ENCODE peak calls at places on chromosomes 12 and 14, in eight cellular contexts. One of them, this sample, is unnamed.
A peak's percentile ranks its signal among the peaks of the same experiment; 100 is the strongest.

GRCh38 chr12:68479261-68479581 is 131.5 kb upstream of the RAP1B start:
- DNase-seq in thyroid gland: peak; percentile 72
- DNase-seq in body of pancreas: no peak
- DNase-seq in uterus: no peak
- DNase-seq in adrenal gland: no peak
- DNase-seq in Peyer's patch: no peak
- DNase-seq in A549: no peak
- DNase-seq in tibial nerve: no peak
- DNase-seq in this sample: no peak

GRCh38 chr14:66724996-66725395 is 217.0 kb downstream of the GPHN start:
- DNase-seq in tibial nerve: no peak
- DNase-seq in body of pancreas: no peak
- DNase-seq in A549: no peak
- DNase-seq in uterus: no peak
- DNase-seq in Peyer's patch: no peak
- DNase-seq in thyroid gland: no peak
- DNase-seq in adrenal gland: no peak
- DNase-seq in this sample: no peak

GRCh38 chr12:126353604-126354003 is 1288.4 kb downstream of the AACS start:
- DNase-seq in A549: no peak
- DNase-seq in tibial nerve: no peak
- DNase-seq in uterus: no peak
- DNase-seq in thyroid gland: no peak
- DNase-seq in body of pancreas: no peak
- DNase-seq in adrenal gland: no peak
- DNase-seq in Peyer's patch: no peak
- DNase-seq in this sample: no peak

GRCh38 chr12:57456737-57457490 is 1.8 kb downstream of the INHBE start:
- DNase-seq in A549: no peak
- DNase-seq in body of pancreas: no peak
- DNase-seq in thyroid gland: no peak
- DNase-seq in tibial nerve: no peak
- DNase-seq in uterus: no peak
- DNase-seq in Peyer's patch: no peak
- DNase-seq in adrenal gland: no peak
- DNase-seq in this sample: no peak

GRCh38 chr12:22101749-22102243 is 55.8 kb downstream of the CMAS start:
- DNase-seq in thyroid gland: no peak
- DNase-seq in tibial nerve: peak; percentile 17
- DNase-seq in uterus: no peak
- DNase-seq in A549: no peak
- DNase-seq in body of pancreas: no peak
- DNase-seq in Peyer's patch: no peak
- DNase-seq in adrenal gland: no peak
- DNase-seq in this sample: peak; percentile 10

GRCh38 chr12:127355061-127355820 is 911.7 kb upstream of the TMEM132C start:
- DNase-seq in A549: peak; percentile 31
- DNase-seq in Peyer's patch: no peak
- DNase-seq in thyroid gland: no peak
- DNase-seq in uterus: no peak
- DNase-seq in adrenal gland: no peak
- DNase-seq in body of pancreas: no peak
- DNase-seq in tibial nerve: no peak
- DNase-seq in this sample: no peak

GRCh38 chr12:62191747-62192485 is 68.3 kb upstream of the USP15 start:
- DNase-seq in Peyer's patch: no peak
- DNase-seq in A549: peak; percentile 16
- DNase-seq in body of pancreas: peak; percentile 16
- DNase-seq in tibial nerve: no peak
- DNase-seq in uterus: peak; percentile 13
- DNase-seq in thyroid gland: peak; percentile 3
- DNase-seq in adrenal gland: peak; percentile 24
- DNase-seq in this sample: no peak

GRCh38 chr12:24911284-24911791 is 37.6 kb downstream of the BCAT1 start:
- DNase-seq in tibial nerve: no peak
- DNase-seq in A549: peak; percentile 25
- DNase-seq in uterus: no peak
- DNase-seq in adrenal gland: no peak
- DNase-seq in Peyer's patch: no peak
- DNase-seq in thyroid gland: no peak
- DNase-seq in body of pancreas: no peak
- DNase-seq in this sample: no peak

GRCh38 chr12:90074086-90074485 is 365.4 kb upstream of the ATP2B1 start:
- DNase-seq in tibial nerve: no peak
- DNase-seq in uterus: no peak
- DNase-seq in Peyer's patch: no peak
- DNase-seq in adrenal gland: no peak
- DNase-seq in thyroid gland: no peak
- DNase-seq in A549: no peak
- DNase-seq in body of pancreas: no peak
- DNase-seq in this sample: no peak

GRCh38 chr12:104263580-104264358 is 39.8 kb upstream of the EID3 start:
- DNase-seq in thyroid gland: no peak
- DNase-seq in Peyer's patch: no peak
- DNase-seq in tibial nerve: no peak
- DNase-seq in adrenal gland: no peak
- DNase-seq in uterus: no peak
- DNase-seq in A549: no peak
- DNase-seq in body of pancreas: no peak
- DNase-seq in this sample: no peak

GRCh38 chr12:65656904-65657351 is 167.4 kb upstream of the HMGA2 start:
- DNase-seq in body of pancreas: no peak
- DNase-seq in uterus: no peak
- DNase-seq in tibial nerve: no peak
- DNase-seq in adrenal gland: no peak
- DNase-seq in Peyer's patch: no peak
- DNase-seq in thyroid gland: no peak
- DNase-seq in A549: peak; percentile 66
- DNase-seq in this sample: no peak

GRCh38 chr12:597926-598568 is 65.2 kb downstream of the NINJ2 start:
- DNase-seq in Peyer's patch: no peak
- DNase-seq in A549: no peak
- DNase-seq in thyroid gland: peak; percentile 92
- DNase-seq in tibial nerve: no peak
- DNase-seq in body of pancreas: no peak
- DNase-seq in uterus: no peak
- DNase-seq in adrenal gland: no peak
- DNase-seq in this sample: no peak

GRCh38 chr14:96944297-96944696 is 147.1 kb downstream of the VRK1 start:
- DNase-seq in uterus: no peak
- DNase-seq in Peyer's patch: no peak
- DNase-seq in adrenal gland: no peak
- DNase-seq in thyroid gland: no peak
- DNase-seq in body of pancreas: no peak
- DNase-seq in tibial nerve: no peak
- DNase-seq in A549: no peak
- DNase-seq in this sample: no peak

GRCh38 chr12:104094284-104094683 is 30.0 kb downstream of the HCFC2 start:
- DNase-seq in thyroid gland: no peak
- DNase-seq in A549: no peak
- DNase-seq in Peyer's patch: no peak
- DNase-seq in uterus: no peak
- DNase-seq in tibial nerve: no peak
- DNase-seq in adrenal gland: no peak
- DNase-seq in body of pancreas: no peak
- DNase-seq in this sample: no peak

GRCh38 chr12:66269757-66270383 is 32.4 kb upstream of the HELB start:
- DNase-seq in tibial nerve: peak; percentile 37
- DNase-seq in uterus: no peak
- DNase-seq in adrenal gland: no peak
- DNase-seq in Peyer's patch: no peak
- DNase-seq in thyroid gland: no peak
- DNase-seq in A549: peak; percentile 53
- DNase-seq in body of pancreas: no peak
- DNase-seq in this sample: no peak

GRCh38 chr12:117540011-117540410 is 178.6 kb upstream of the NOS1 start:
- DNase-seq in thyroid gland: no peak
- DNase-seq in adrenal gland: no peak
- DNase-seq in Peyer's patch: no peak
- DNase-seq in tibial nerve: no peak
- DNase-seq in body of pancreas: no peak
- DNase-seq in A549: no peak
- DNase-seq in uterus: no peak
- DNase-seq in this sample: no peak

GRCh38 chr14:91008759-91009409 is 51.6 kb downstream of the RPS6KA5 start:
- DNase-seq in body of pancreas: no peak
- DNase-seq in Peyer's patch: no peak
- DNase-seq in thyroid gland: no peak
- DNase-seq in A549: peak; percentile 12
- DNase-seq in tibial nerve: no peak
- DNase-seq in adrenal gland: no peak
- DNase-seq in uterus: no peak
- DNase-seq in this sample: no peak

GRCh38 chr12:119326341-119326740 is 8.2 kb upstream of the CCDC60 start:
- DNase-seq in uterus: no peak
- DNase-seq in adrenal gland: no peak
- DNase-seq in thyroid gland: no peak
- DNase-seq in A549: no peak
- DNase-seq in Peyer's patch: no peak
- DNase-seq in body of pancreas: no peak
- DNase-seq in tibial nerve: no peak
- DNase-seq in this sample: no peak

GRCh38 chr14:101535232-101535631 is 26.1 kb upstream of the DIO3 start:
- DNase-seq in A549: peak; percentile 56
- DNase-seq in uterus: no peak
- DNase-seq in tibial nerve: no peak
- DNase-seq in adrenal gland: no peak
- DNase-seq in body of pancreas: no peak
- DNase-seq in Peyer's patch: no peak
- DNase-seq in thyroid gland: no peak
- DNase-seq in this sample: peak; percentile 27

GRCh38 chr12:14884458-14884878 is 1.2 kb downstream of the MGP start:
- DNase-seq in body of pancreas: peak; percentile 87
- DNase-seq in adrenal gland: peak; percentile 84
- DNase-seq in thyroid gland: peak; percentile 97
- DNase-seq in Peyer's patch: peak; percentile 85
- DNase-seq in A549: no peak
- DNase-seq in tibial nerve: peak; percentile 90
- DNase-seq in uterus: peak; percentile 81
- DNase-seq in this sample: peak; percentile 83
- TF ChIP-seq POLR2A in body of pancreas: no peak
- TF ChIP-seq POLR2A in adrenal gland: peak; percentile 37
- TF ChIP-seq POLR2A in thyroid gland: no peak
- TF ChIP-seq POLR2A in Peyer's patch: no peak
- TF ChIP-seq POLR2A in A549: no peak
- TF ChIP-seq POLR2A in tibial nerve: no peak
- TF ChIP-seq POLR2A in uterus: peak; percentile 39
- TF ChIP-seq POLR2A in this sample: no peak

DNA sequence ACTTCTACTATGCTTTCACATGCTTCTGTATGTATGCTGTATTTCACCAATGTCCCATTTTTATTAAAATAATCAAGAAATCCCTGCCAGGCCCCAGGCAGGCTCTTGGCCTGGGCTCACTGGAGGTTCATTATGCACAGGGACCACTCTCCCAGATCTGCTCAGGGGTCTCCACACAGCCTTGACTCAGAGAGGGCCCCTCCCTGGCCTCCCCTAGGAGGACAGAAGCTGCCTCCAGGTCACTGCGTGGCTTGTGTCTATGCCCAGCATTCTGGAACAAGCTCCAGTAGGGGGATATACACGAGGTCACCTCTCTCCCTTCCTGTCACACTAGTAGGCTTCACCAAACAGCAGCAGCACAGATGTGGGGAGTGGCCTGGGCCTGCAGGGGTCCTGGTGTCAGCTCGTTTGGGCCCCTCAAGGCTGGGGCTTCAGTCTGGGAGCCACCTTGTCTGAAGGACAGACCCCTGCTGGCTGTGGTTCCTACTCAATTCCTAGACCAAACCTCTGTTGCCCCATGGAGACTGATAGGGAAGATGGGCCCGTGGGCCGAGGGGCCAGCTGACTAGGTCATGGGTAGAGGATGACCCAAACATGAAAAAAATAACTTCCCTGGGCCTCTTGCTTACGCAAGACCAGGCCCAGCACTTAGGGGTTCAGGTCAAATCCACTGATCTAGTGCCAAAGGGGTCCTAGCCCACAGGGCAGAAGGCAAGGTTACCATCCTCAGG is 37.6 kb downstream of the ANAPC7 start:
- DNase-seq in adrenal gland: no peak
- DNase-seq in tibial nerve: no peak
- DNase-seq in body of pancreas: no peak
- DNase-seq in Peyer's patch: no peak
- DNase-seq in uterus: no peak
- DNase-seq in A549: no peak
- DNase-seq in thyroid gland: no peak
- DNase-seq in this sample: no peak
- TF ChIP-seq POLR2A in adrenal gland: no peak
- TF ChIP-seq POLR2A in tibial nerve: no peak
- TF ChIP-seq POLR2A in body of pancreas: no peak
- TF ChIP-seq POLR2A in Peyer's patch: no peak
- TF ChIP-seq POLR2A in uterus: no peak
- TF ChIP-seq POLR2A in A549: no peak
- TF ChIP-seq POLR2A in thyroid gland: no peak
- TF ChIP-seq POLR2A in this sample: no peak

GRCh38 chr12:47773858-47774580 is 981 bp downstream of the SLC48A1 start:
- DNase-seq in uterus: no peak
- DNase-seq in body of pancreas: no peak
- DNase-seq in Peyer's patch: no peak
- DNase-seq in A549: no peak
- DNase-seq in thyroid gland: no peak
- DNase-seq in tibial nerve: no peak
- DNase-seq in adrenal gland: no peak
- DNase-seq in this sample: no peak

GRCh38 chr12:47772094-47772660 is 861 bp upstream of the SLC48A1 start:
- DNase-seq in uterus: no peak
- DNase-seq in tibial nerve: no peak
- DNase-seq in A549: no peak
- DNase-seq in thyroid gland: no peak
- DNase-seq in adrenal gland: no peak
- DNase-seq in body of pancreas: no peak
- DNase-seq in Peyer's patch: no peak
- DNase-seq in this sample: no peak

GRCh38 chr12:47771304-47771703 is 1.7 kb upstream of the SLC48A1 start:
- DNase-seq in body of pancreas: no peak
- DNase-seq in Peyer's patch: no peak
- DNase-seq in adrenal gland: no peak
- DNase-seq in tibial nerve: no peak
- DNase-seq in uterus: no peak
- DNase-seq in A549: no peak
- DNase-seq in thyroid gland: no peak
- DNase-seq in this sample: no peak

GRCh38 chr12:47773062-47773857 is at the start of gene SLC48A1:
- DNase-seq in Peyer's patch: peak; percentile 75
- DNase-seq in body of pancreas: peak; percentile 84
- DNase-seq in A549: peak; percentile 72
- DNase-seq in uterus: peak; percentile 80
- DNase-seq in tibial nerve: peak; percentile 43
- DNase-seq in thyroid gland: peak; percentile 77
- DNase-seq in adrenal gland: peak; percentile 81
- DNase-seq in this sample: peak; percentile 82

GRCh38 chr12:47772738-47773061 is 338 bp upstream of the SLC48A1 start:
- DNase-seq in body of pancreas: no peak
- DNase-seq in A549: no peak
- DNase-seq in Peyer's patch: no peak
- DNase-seq in adrenal gland: no peak
- DNase-seq in uterus: no peak
- DNase-seq in tibial nerve: no peak
- DNase-seq in thyroid gland: no peak
- DNase-seq in this sample: no peak
- TF ChIP-seq POLR2A in body of pancreas: peak; percentile 39
- TF ChIP-seq POLR2A in A549: no peak
- TF ChIP-seq POLR2A in Peyer's patch: no peak
- TF ChIP-seq POLR2A in adrenal gland: no peak
- TF ChIP-seq POLR2A in uterus: no peak
- TF ChIP-seq POLR2A in tibial nerve: no peak
- TF ChIP-seq POLR2A in thyroid gland: no peak
- TF ChIP-seq POLR2A in this sample: no peak

GRCh38 chr14:69611264-69612013 is at the start of gene SUSD6:
- DNase-seq in uterus: peak; percentile 90
- DNase-seq in adrenal gland: peak; percentile 94
- DNase-seq in A549: peak; percentile 86
- DNase-seq in thyroid gland: peak; percentile 92
- DNase-seq in tibial nerve: peak; percentile 79
- DNase-seq in Peyer's patch: peak; percentile 90
- DNase-seq in body of pancreas: peak; percentile 90
- DNase-seq in this sample: peak; percentile 94
- TF ChIP-seq POLR2A in uterus: peak; percentile 63
- TF ChIP-seq POLR2A in adrenal gland: peak; percentile 85
- TF ChIP-seq POLR2A in A549: peak; percentile 35
- TF ChIP-seq POLR2A in thyroid gland: no peak
- TF ChIP-seq POLR2A in tibial nerve: peak; percentile 75
- TF ChIP-seq POLR2A in Peyer's patch: peak; percentile 81
- TF ChIP-seq POLR2A in body of pancreas: peak; percentile 76
- TF ChIP-seq POLR2A in this sample: peak; percentile 76